ENCODE peak calls at places on chromosomes 1 and 21, in five cellular contexts. Y, Q, L, J and F are unnamed samples.

GRCh38 chr1:92218559-92218958 is 844 bp downstream of the C1orf146 start:
- DNase-seq in Y (no peak), Q (no peak), L (no peak), J (no peak), F (no peak)

GRCh38 chr1:10948463-10948775 is 64.0 kb upstream of the TARDBP start:
- DNase-seq in Y (no peak), Q (no peak), L (no peak), J (no peak), F (no peak)

GRCh38 chr1:102919659-102920058 is 188.7 kb downstream of the COL11A1 start:
- DNase-seq in Y (no peak), Q (no peak), L (no peak), J (no peak), F (peak; percentile 65)

GRCh38 chr21:44455524-44456206 is 355 bp downstream of the LRRC3 start:
- DNase-seq in Y (peak; percentile 42), Q (no peak), L (no peak), J (no peak), F (peak; percentile 48)

GRCh38 chr1:204479387-204480136 is 15.0 kb downstream of the PIK3C2B start:
- DNase-seq in Y (no peak), Q (no peak), L (no peak), J (no peak), F (no peak)

GRCh38 chr1:204989266-204990058 is 53.5 kb upstream of the CNTN2 start:
- DNase-seq in Y (peak; percentile 84), Q (no peak), L (no peak), J (peak; percentile 24), F (peak; percentile 83)

GRCh38 chr21:33300701-33301631 is 23.8 kb upstream of the IFNAR1 start:
- DNase-seq in Y (no peak), Q (no peak), L (no peak), J (no peak), F (no peak)

GRCh38 chr1:214989341-214989740 is 93.2 kb upstream of the KCNK2 start:
- DNase-seq in Y (no peak), Q (no peak), L (no peak), J (no peak), F (peak; percentile 58)

GRCh38 chr21:14675774-14676530 is 129.8 kb upstream of the SAMSN1 start:
- DNase-seq in Y (no peak), Q (no peak), L (no peak), J (no peak), F (no peak)

GRCh38 chr1:59138402-59138801 is 158.5 kb upstream of the FGGY start:
- DNase-seq in Y (no peak), Q (peak; percentile 89), L (no peak), J (no peak), F (no peak)

GRCh38 chr1:115041654-115042053 is 12.0 kb downstream of the TSHB start:
- DNase-seq in Y (no peak), Q (no peak), L (no peak), J (no peak), F (no peak)

GRCh38 chr1:245707941-245708340 is 553.2 kb downstream of the KIF26B start:
- DNase-seq in Y (no peak), Q (no peak), L (peak; percentile 30), J (no peak), F (no peak)

GRCh38 chr21:45575993-45576837 is 34.0 kb upstream of the SLC19A1 start:
- DNase-seq in Y (no peak), Q (no peak), L (no peak), J (no peak), F (no peak)

GRCh38 chr1:91427741-91428140 is 23.1 kb upstream of the HFM1 start:
- DNase-seq in Y (no peak), Q (no peak), L (no peak), J (no peak), F (no peak)

GRCh38 chr21:45164838-45165237 is 90.5 kb downstream of the ADARB1 start:
- DNase-seq in Y (no peak), Q (peak; percentile 64), L (no peak), J (no peak), F (no peak)

GRCh38 chr1:1959840-1960479 is 40.9 kb upstream of the TMEM52 start:
- DNase-seq in Y (peak; percentile 73), Q (no peak), L (peak; percentile 67), J (peak; percentile 48), F (peak; percentile 66)

GRCh38 chr1:198174297-198174696 is 17.5 kb downstream of the NEK7 start:
- DNase-seq in Y (no peak), Q (no peak), L (no peak), J (no peak), F (peak; percentile 52)

GRCh38 chr21:35303085-35303484 is 254.0 kb upstream of the RUNX1 start:
- DNase-seq in Y (no peak), Q (no peak), L (no peak), J (no peak), F (peak; percentile 79)

GRCh38 chr1:218165687-218166088 is 119.4 kb upstream of the RRP15 start:
- DNase-seq in Y (peak; percentile 5), Q (no peak), L (no peak), J (no peak), F (peak; percentile 1)

GRCh38 chr21:45386728-45387371 is 18.1 kb upstream of the COL18A1 start:
- DNase-seq in Y (no peak), Q (no peak), L (peak; percentile 80), J (no peak), F (peak; percentile 91)

GRCh38 chr1:1783320-1783719 is 5.0 kb upstream of the NADK start:
- DNase-seq in Y (no peak), Q (no peak), L (no peak), J (no peak), F (no peak)

GRCh38 chr1:72724951-72725863 is 442.9 kb upstream of the NEGR1 start:
- DNase-seq in Y (peak; percentile 26), Q (no peak), L (no peak), J (no peak), F (no peak)

GRCh38 chr1:3671371-3672180 is 19.3 kb downstream of the TP73 start:
- DNase-seq in Y (no peak), Q (no peak), L (no peak), J (no peak), F (no peak)

GRCh38 chr1:36530791-36531190 is 48.1 kb upstream of the CSF3R start:
- DNase-seq in Y (no peak), Q (no peak), L (no peak), J (no peak), F (no peak)

GRCh38 chr21:45420061-45420521 is 15.1 kb downstream of the COL18A1 start:
- DNase-seq in Y (no peak), Q (no peak), L (no peak), J (no peak), F (no peak)

GRCh38 chr1:5868931-5869500 is 123.2 kb downstream of the NPHP4 start:
- DNase-seq in Y (no peak), Q (no peak), L (no peak), J (no peak), F (no peak)

GRCh38 chr1:24535021-24535424 is 20.9 kb upstream of the NCMAP start:
- DNase-seq in Y (no peak), Q (no peak), L (no peak), J (no peak), F (no peak)

GRCh38 chr21:28136687-28137086 is 856.0 kb downstream of the LTN1 start:
- DNase-seq in Y (no peak), Q (no peak), L (no peak), J (no peak), F (no peak)

GRCh38 chr1:24893431-24893830 is 36.6 kb downstream of the RUNX3 start:
- DNase-seq in Y (no peak), Q (no peak), L (no peak), J (no peak), F (no peak)

GRCh38 chr1:155984341-155984740 is 6.0 kb upstream of the ARHGEF2 start:
- DNase-seq in Y (no peak), Q (no peak), L (no peak), J (no peak), F (no peak)

GRCh38 chr1:155981266-155982088 is 3.1 kb upstream of the ARHGEF2 start:
- DNase-seq in Y (no peak), Q (no peak), L (peak; percentile 77), J (no peak), F (peak; percentile 86)

GRCh38 chr1:155979525-155980343 is 1.4 kb upstream of the ARHGEF2 start:
- DNase-seq in Y (no peak), Q (no peak), L (no peak), J (no peak), F (peak; percentile 64)

GRCh38 chr1:155983191-155984023 is 5.1 kb upstream of the ARHGEF2 start:
- DNase-seq in Y (no peak), Q (no peak), L (peak; percentile 87), J (peak; percentile 66), F (peak; percentile 98)

DNA sequence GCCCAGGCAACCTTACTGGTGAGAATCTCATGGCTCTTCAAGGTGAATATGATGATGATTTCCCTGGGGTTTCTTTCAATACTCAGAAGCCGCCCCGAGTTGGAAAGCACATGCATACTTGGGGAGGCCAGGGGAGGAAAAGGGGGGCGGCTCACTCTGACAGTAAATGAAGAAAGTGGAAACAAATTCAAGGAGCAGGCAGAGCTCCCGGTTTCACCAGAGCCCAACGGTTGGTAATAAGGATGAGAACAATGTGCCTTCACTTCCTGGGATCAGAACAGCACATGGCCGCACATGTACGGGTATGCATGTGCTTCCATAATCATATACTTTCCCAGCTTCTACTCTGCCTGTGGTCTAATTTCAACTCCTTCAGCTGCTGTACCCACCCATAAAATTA is 3.8 kb upstream of the ARHGEF2 start:
- DNase-seq in Y (no peak), Q (no peak), L (no peak), J (no peak), F (no peak)
- H3K4me3 ChIP-seq in Y (no peak overlapping the region), Q (peak overlapping the region; percentile 46), L (peak overlapping the region; percentile 13), J (no peak overlapping the region), F (peak overlapping the region; percentile 88)

GRCh38 chr1:152946651-152947256 is at the start of gene SPRR5:
- DNase-seq in Y (no peak), Q (no peak), L (no peak), J (no peak), F (no peak)
- H3K9me3 ChIP-seq in Y (no peaks in the 10 kb centered on the region), Q (no peaks in the 10 kb centered on the region), L (no peaks in the 10 kb centered on the region), J (no peaks in the 10 kb centered on the region), F (no peaks in the 10 kb centered on the region)

GRCh38 chr1:156130578-156130942 is 16.0 kb downstream of the LMNA start:
- DNase-seq in Y (no peak), Q (no peak), L (no peak), J (no peak), F (no peak)
- H3K4me3 ChIP-seq in Y (peak overlapping the region; percentile 38), Q (peak overlapping the region; percentile 32), L (no peak overlapping the region), J (no peak overlapping the region), F (no peak overlapping the region)

GRCh38 chr1:248111157-248111556 is 16.2 kb downstream of the OR2L13 start:
- DNase-seq in Y (no peak), Q (no peak), L (no peak), J (no peak), F (no peak)
- H3K9me3 ChIP-seq in Y (peaks cover 2% of the 10 kb centered on the region), Q (no peaks in the 10 kb centered on the region), L (peaks cover 28% of the 10 kb centered on the region), J (peaks cover 39% of the 10 kb centered on the region), F (peaks cover 27% of the 10 kb centered on the region)

DNA sequence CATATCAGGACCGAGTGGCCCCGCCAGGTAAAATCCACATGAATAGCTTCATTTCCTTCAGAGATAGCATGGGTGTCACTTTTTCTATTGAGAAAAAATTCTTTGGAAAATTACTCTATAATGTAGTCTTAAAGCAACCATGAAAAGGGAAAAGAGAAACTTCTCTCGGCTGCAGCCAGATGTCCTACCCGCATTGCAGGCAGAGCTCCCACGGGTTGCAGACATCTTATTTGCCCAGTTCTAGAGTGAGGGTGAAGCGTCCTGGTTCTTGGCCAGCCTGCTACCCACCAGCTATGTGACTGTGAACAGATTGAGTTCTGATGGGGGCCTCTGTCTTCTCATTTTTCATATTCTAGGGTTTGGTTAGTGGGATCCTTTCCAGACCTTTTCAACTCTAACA is 5.0 kb downstream of the ATP1B1 start:
- DNase-seq in Y (no peak), Q (no peak), L (no peak), J (no peak), F (no peak)
- H3K4me3 ChIP-seq in Y (no peak overlapping the region), Q (no peak overlapping the region), L (no peak overlapping the region), J (no peak overlapping the region), F (no peak overlapping the region)